ENCODE peak calls at places on chromosomes 16 and 17, in five cellular contexts. One of them, this sample, is unnamed.

GRCh38 chr17:41734139-41734948 is at the start of gene HAP1:
- DNase-seq in HepG2: no peak
- DNase-seq in H1: peak
- DNase-seq in HCT116: no peak
- DNase-seq in K562: no peak
- DNase-seq in this sample: peak

GRCh38 chr16:85424260-85425060 is 188.7 kb upstream of the GSE1 start:
- DNase-seq in HepG2: no peak
- DNase-seq in H1: no peak
- DNase-seq in HCT116: no peak
- DNase-seq in K562: no peak
- DNase-seq in this sample: no peak

GRCh38 chr17:35245196-35245486 is 2.3 kb downstream of the SLFN5 start:
- DNase-seq in HepG2: no peak
- DNase-seq in H1: no peak
- DNase-seq in HCT116: peak
- DNase-seq in K562: no peak
- DNase-seq in this sample: no peak

GRCh38 chr16:85094812-85095211 is 17.5 kb downstream of the CIBAR2 start:
- DNase-seq in HepG2: no peak
- DNase-seq in H1: no peak
- DNase-seq in HCT116: no peak
- DNase-seq in K562: no peak
- DNase-seq in this sample: no peak

GRCh38 chr17:45857977-45858708 is 13.5 kb downstream of the SPPL2C start:
- DNase-seq in HepG2: peak
- DNase-seq in H1: no peak
- DNase-seq in HCT116: no peak
- DNase-seq in K562: peak
- DNase-seq in this sample: peak

GRCh38 chr16:10028644-10029043 is 153.6 kb downstream of the GRIN2A start:
- DNase-seq in HepG2: no peak
- DNase-seq in H1: no peak
- DNase-seq in HCT116: no peak
- DNase-seq in K562: no peak
- DNase-seq in this sample: no peak

GRCh38 chr17:45143767-45144198 is 4.5 kb upstream of the HEXIM1 start:
- DNase-seq in HepG2: no peak
- DNase-seq in H1: no peak
- DNase-seq in HCT116: no peak
- DNase-seq in K562: no peak
- DNase-seq in this sample: no peak

GRCh38 chr16:84362410-84362809 is 5.9 kb upstream of the ATP2C2 start:
- DNase-seq in HepG2: no peak
- DNase-seq in H1: no peak
- DNase-seq in HCT116: no peak
- DNase-seq in K562: no peak
- DNase-seq in this sample: no peak

GRCh38 chr16:86494039-86494564 is 16.2 kb upstream of the FOXF1 start:
- DNase-seq in HepG2: no peak
- DNase-seq in H1: no peak
- DNase-seq in HCT116: no peak
- DNase-seq in K562: no peak
- DNase-seq in this sample: no peak

GRCh38 chr17:12730931-12731521 is 58.3 kb upstream of the ARHGAP44 start:
- DNase-seq in HepG2: no peak
- DNase-seq in H1: no peak
- DNase-seq in HCT116: peak
- DNase-seq in K562: no peak
- DNase-seq in this sample: no peak

GRCh38 chr17:56779898-56780777 is 53.6 kb downstream of the C17orf67 start:
- DNase-seq in HepG2: peak
- DNase-seq in H1: peak
- DNase-seq in HCT116: peak
- DNase-seq in K562: peak
- DNase-seq in this sample: peak

GRCh38 chr16:59971264-59971663 is 1237.1 kb upstream of the GOT2 start:
- DNase-seq in HepG2: no peak
- DNase-seq in H1: no peak
- DNase-seq in HCT116: no peak
- DNase-seq in K562: no peak
- DNase-seq in this sample: no peak

GRCh38 chr17:75542728-75543336 is 17.3 kb downstream of the LLGL2 start:
- DNase-seq in HepG2: no peak
- DNase-seq in H1: no peak
- DNase-seq in HCT116: no peak
- DNase-seq in K562: no peak
- DNase-seq in this sample: no peak

GRCh38 chr17:2564876-2565275 is 28.6 kb upstream of the PAFAH1B1 start:
- DNase-seq in HepG2: peak
- DNase-seq in H1: no peak
- DNase-seq in HCT116: peak
- DNase-seq in K562: no peak
- DNase-seq in this sample: no peak

GRCh38 chr17:44557653-44558285 is 485 bp downstream of the FZD2 start:
- DNase-seq in HepG2: no peak
- DNase-seq in H1: no peak
- DNase-seq in HCT116: no peak
- DNase-seq in K562: no peak
- DNase-seq in this sample: no peak

GRCh38 chr17:9244066-9245052 is 223.0 kb downstream of the NTN1 start:
- DNase-seq in HepG2: no peak
- DNase-seq in H1: no peak
- DNase-seq in HCT116: no peak
- DNase-seq in K562: no peak
- DNase-seq in this sample: no peak

GRCh38 chr16:14015948-14016347 is 55.2 kb upstream of the MRTFB start:
- DNase-seq in HepG2: no peak
- DNase-seq in H1: no peak
- DNase-seq in HCT116: no peak
- DNase-seq in K562: no peak
- DNase-seq in this sample: no peak

GRCh38 chr16:89495121-89495520 is 4.8 kb upstream of the ANKRD11 start:
- DNase-seq in HepG2: no peak
- DNase-seq in H1: no peak
- DNase-seq in HCT116: no peak
- DNase-seq in K562: no peak
- DNase-seq in this sample: no peak

GRCh38 chr16:68644715-68645493 is at the start of gene CDH3:
- DNase-seq in HepG2: no peak
- DNase-seq in H1: peak
- DNase-seq in HCT116: peak
- DNase-seq in K562: peak
- DNase-seq in this sample: no peak

GRCh38 chr17:8466466-8466865 is 30.8 kb downstream of the NDEL1 start:
- DNase-seq in HepG2: no peak
- DNase-seq in H1: no peak
- DNase-seq in HCT116: no peak
- DNase-seq in K562: no peak
- DNase-seq in this sample: no peak

GRCh38 chr17:8387914-8388651 is 5.1 kb upstream of the RPL26 start:
- DNase-seq in HepG2: no peak
- DNase-seq in H1: no peak
- DNase-seq in HCT116: no peak
- DNase-seq in K562: no peak
- DNase-seq in this sample: no peak

GRCh38 chr17:52470553-52470952 is 312.0 kb upstream of the CA10 start:
- DNase-seq in HepG2: no peak
- DNase-seq in H1: no peak
- DNase-seq in HCT116: no peak
- DNase-seq in K562: no peak
- DNase-seq in this sample: no peak

GRCh38 chr17:79033046-79033616 is 9.2 kb downstream of the C1QTNF1 start:
- DNase-seq in HepG2: no peak
- DNase-seq in H1: no peak
- DNase-seq in HCT116: no peak
- DNase-seq in K562: no peak
- DNase-seq in this sample: no peak

GRCh38 chr17:18877104-18877503 is 19.2 kb downstream of the PRPSAP2 start:
- DNase-seq in HepG2: no peak
- DNase-seq in H1: no peak
- DNase-seq in HCT116: no peak
- DNase-seq in K562: no peak
- DNase-seq in this sample: no peak

GRCh38 chr16:87254734-87255133 is 62.5 kb downstream of the C16orf95 start:
- DNase-seq in HepG2: no peak
- DNase-seq in H1: no peak
- DNase-seq in HCT116: no peak
- DNase-seq in K562: no peak
- DNase-seq in this sample: no peak

GRCh38 chr16:46612121-46612520 is 9.1 kb downstream of the SHCBP1 start:
- DNase-seq in HepG2: no peak
- DNase-seq in H1: no peak
- DNase-seq in HCT116: no peak
- DNase-seq in K562: no peak
- DNase-seq in this sample: no peak

GRCh38 chr17:54901230-54901847 is 687 bp downstream of the TOM1L1 start:
- DNase-seq in HepG2: peak
- DNase-seq in H1: no peak
- DNase-seq in HCT116: peak
- DNase-seq in K562: no peak
- DNase-seq in this sample: no peak

GRCh38 chr16:2087426-2088191 is 39.8 kb downstream of the TSC2 start:
- DNase-seq in HepG2: no peak
- DNase-seq in H1: no peak
- DNase-seq in HCT116: no peak
- DNase-seq in K562: no peak
- DNase-seq in this sample: no peak
- TF ChIP-seq YY1 in HepG2: no peak
- TF ChIP-seq YY1 in H1: no peak
- TF ChIP-seq YY1 in HCT116: no peak
- TF ChIP-seq YY1 in K562: no peak
- TF ChIP-seq YY1 in this sample: no peak

DNA sequence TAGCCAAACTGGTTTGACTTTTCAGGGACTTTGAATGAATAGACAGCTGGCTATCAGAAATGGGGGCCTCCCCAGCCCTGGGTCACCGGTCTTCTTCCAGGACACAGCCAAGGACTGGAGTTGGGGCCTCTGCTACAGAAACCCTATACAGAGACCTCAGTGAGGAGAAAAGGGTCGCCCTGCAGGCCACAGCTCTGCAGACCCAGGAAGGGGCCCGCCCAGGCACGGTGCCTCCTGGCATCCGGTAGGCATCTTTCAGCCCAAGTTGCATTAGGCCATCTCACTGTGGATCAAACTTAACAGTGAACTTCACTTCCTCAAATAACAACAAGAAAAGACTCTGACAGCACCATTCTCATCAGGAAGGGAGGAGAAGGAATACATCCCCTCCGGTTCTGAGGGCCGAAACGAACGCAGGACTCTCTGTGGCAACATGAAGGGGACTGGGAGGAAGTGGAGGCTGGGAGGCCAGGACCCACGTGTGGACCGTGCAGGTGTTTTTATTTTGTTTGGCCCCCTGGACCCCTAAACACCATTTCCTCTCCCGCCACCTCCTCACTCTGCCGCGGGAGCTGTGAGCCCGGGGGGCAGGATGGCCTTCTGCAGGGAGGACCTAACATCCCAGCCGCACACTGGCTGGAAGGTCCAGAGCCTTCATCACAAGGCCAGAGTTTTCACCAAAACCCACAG is 7.2 kb downstream of the SLC38A10 start:
- DNase-seq in HepG2: no peak
- DNase-seq in H1: no peak
- DNase-seq in HCT116: no peak
- DNase-seq in K562: no peak
- DNase-seq in this sample: no peak
- TF ChIP-seq ZNF274 in HepG2: no peak
- TF ChIP-seq ZNF274 in H1: no peak
- TF ChIP-seq ZNF274 in HCT116: no peak
- TF ChIP-seq ZNF274 in K562: no peak
- TF ChIP-seq ZNF274 in this sample: no peak

DNA sequence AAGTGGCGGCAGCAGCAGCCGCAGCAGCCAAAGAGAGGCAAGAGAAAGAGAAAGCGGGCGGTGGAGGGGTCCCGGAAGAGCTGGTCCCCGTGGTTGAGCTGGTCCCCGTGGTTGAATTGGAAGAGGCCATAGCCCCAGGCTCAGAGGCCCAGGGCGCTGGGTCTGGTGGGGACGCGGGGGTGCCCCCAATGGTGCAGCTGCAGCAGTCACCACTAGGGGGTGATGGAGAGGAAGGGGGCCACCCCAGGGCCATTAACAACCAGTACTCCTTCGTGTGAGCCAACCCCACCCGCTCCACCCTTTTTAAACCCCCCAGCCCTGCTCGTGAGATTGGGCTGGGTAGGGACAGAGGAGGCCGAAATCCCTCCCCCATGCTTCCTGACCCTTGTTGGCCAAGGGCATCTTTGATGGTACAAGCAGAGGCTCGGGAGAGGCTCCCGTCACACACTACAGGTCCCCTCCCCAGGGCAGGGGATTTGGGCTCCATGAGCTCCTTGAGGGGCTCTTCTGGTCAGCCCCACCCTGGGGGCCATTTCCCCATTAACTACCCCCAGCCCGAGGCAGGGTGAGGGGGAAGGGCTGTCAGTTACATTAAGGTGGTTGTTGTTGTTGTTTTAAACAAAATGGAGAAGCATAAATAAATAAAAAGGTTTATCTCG is 4.6 kb upstream of the ATP2A1 start:
- DNase-seq in HepG2: no peak
- DNase-seq in H1: no peak
- DNase-seq in HCT116: no peak
- DNase-seq in K562: peak
- DNase-seq in this sample: no peak
- TF ChIP-seq YY1 in HepG2: peak
- TF ChIP-seq YY1 in H1: no peak
- TF ChIP-seq YY1 in HCT116: no peak
- TF ChIP-seq YY1 in K562: peak
- TF ChIP-seq YY1 in this sample: no peak

DNA sequence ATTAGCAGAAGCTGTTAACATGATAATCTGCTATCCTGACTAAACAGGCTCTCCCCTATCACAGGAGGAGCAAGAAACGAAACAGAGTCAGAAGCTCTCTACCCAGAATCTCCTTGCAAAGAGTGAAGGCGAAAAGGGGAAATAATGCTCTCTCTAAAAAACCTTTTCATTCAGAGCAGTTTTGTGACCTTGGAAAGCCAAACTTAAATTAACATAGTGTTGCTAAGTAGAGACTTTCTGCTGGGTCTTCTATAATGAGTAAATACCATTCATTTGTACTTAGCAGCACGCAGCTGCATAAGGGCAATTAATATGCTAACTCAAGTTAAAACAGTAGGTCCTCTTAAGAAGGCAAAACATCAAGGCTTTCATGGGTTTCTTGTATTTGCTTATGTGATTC is 101.7 kb upstream of the GPR139 start:
- DNase-seq in HepG2: no peak
- DNase-seq in H1: peak
- DNase-seq in HCT116: no peak
- DNase-seq in K562: no peak
- DNase-seq in this sample: peak
- TF ChIP-seq ZNF274 in HepG2: no peak
- TF ChIP-seq ZNF274 in H1: no peak
- TF ChIP-seq ZNF274 in HCT116: no peak
- TF ChIP-seq ZNF274 in K562: no peak
- TF ChIP-seq ZNF274 in this sample: no peak